ENCODE peak calls at places on chromosomes 6 and 20, in four cellular contexts. N is fibroblast of the aortic adventitia, F is cardiac fibroblast, B is heart right ventricle. X is an unnamed sample.

GRCh38 chr20:51310216-51310615 is 232.3 kb downstream of the NFATC2 start:
- DNase-seq in F (peak; percentile 73), B (no peak), N (peak; percentile 71), X (peak; percentile 70)

GRCh38 chr6:125867483-125867935 is 76.7 kb downstream of the NCOA7 start:
- DNase-seq in N (peak; percentile 86), B (no peak), F (peak; percentile 88), X (peak; percentile 86)

GRCh38 chr20:1185316-1185741 is 548 bp upstream of the TMEM74B start:
- DNase-seq in F (no peak), B (peak; percentile 26), N (no peak), X (no peak)

GRCh38 chr6:133774356-133774755 is 114.6 kb upstream of the TCF21 start:
- DNase-seq in B (no peak), F (peak; percentile 49), N (peak; percentile 58), X (peak; percentile 37)

GRCh38 chr6:50721978-50722377 is 8.7 kb downstream of the TFAP2D start:
- DNase-seq in N (no peak), F (no peak), B (no peak), X (no peak)

GRCh38 chr6:41970436-41970846 is 28.8 kb upstream of the CCND3 start:
- DNase-seq in N (peak; percentile 44), F (peak; percentile 62), B (no peak), X (peak; percentile 57)

GRCh38 chr6:24126586-24127192 is 674 bp downstream of the NRSN1 start:
- DNase-seq in B (no peak), F (peak; percentile 57), N (peak; percentile 15), X (peak; percentile 58)

GRCh38 chr6:41039060-41039998 is at the start of gene UNC5CL:
- DNase-seq in B (no peak), F (peak; percentile 15), N (peak; percentile 12), X (peak; percentile 29)

GRCh38 chr20:54234991-54235390 is 27.1 kb downstream of the PFDN4 start:
- DNase-seq in B (no peak), F (no peak), N (peak; percentile 49), X (no peak)

GRCh38 chr6:138036111-138036510 is 71.1 kb downstream of the PERP start:
- DNase-seq in N (no peak), F (no peak), B (no peak), X (no peak)

GRCh38 chr6:116352515-116353471 is 18.0 kb upstream of the DSE start:
- DNase-seq in B (no peak), N (peak; percentile 71), F (peak; percentile 53), X (peak; percentile 84)

GRCh38 chr20:39289316-39289715 is 327.2 kb downstream of the DHX35 start:
- DNase-seq in F (no peak), N (no peak), B (no peak), X (no peak)

GRCh38 chr6:150179030-150179429 is 36.2 kb downstream of the PPP1R14C start:
- DNase-seq in N (no peak), F (no peak), B (no peak), X (no peak)

GRCh38 chr6:157951828-157952227 is 29.8 kb upstream of the SYNJ2 start:
- DNase-seq in B (no peak), F (no peak), N (no peak), X (no peak)

GRCh38 chr6:45722876-45723275 is 292.8 kb downstream of the CLIC5 start:
- DNase-seq in F (no peak), B (no peak), N (no peak), X (no peak)

GRCh38 chr6:5158191-5158590 is 73.0 kb downstream of the PPP1R3G start:
- DNase-seq in N (no peak), B (no peak), F (no peak), X (no peak)

GRCh38 chr6:36546958-36547645 is at the start of gene STK38:
- DNase-seq in B (peak; percentile 96), N (peak; percentile 87), F (peak; percentile 92), X (peak; percentile 89)
- TF ChIP-seq CTCF in B (no peak), N (peak; percentile 10), F (no peak), X (peak; percentile 2)

GRCh38 chr20:36305602-36306556 is at the start of gene DLGAP4:
- DNase-seq in N (no peak), F (no peak), B (no peak), X (no peak)
- H3K4me3 ChIP-seq in N (no peak within 1 kb of the TSS), F (no peak within 1 kb of the TSS), B (peak within 1 kb of the TSS; percentile 32), X (no peak within 1 kb of the TSS)

GRCh38 chr6:166485651-166486535 is 100.6 kb downstream of the RAMACL start:
- DNase-seq in F (no peak), N (no peak), B (no peak), X (no peak)
- TF ChIP-seq CTCF in F (peak; percentile 6), N (no peak), B (no peak), X (no peak)

GRCh38 chr20:31547720-31548298 is 33.6 kb downstream of the HM13 start:
- DNase-seq in F (no peak), B (no peak), N (no peak), X (no peak)
- H3K4me3 ChIP-seq in F (peak overlapping the region; percentile 36), B (peak overlapping the region; percentile 66), N (peak overlapping the region; percentile 55), X (peak overlapping the region; percentile 63)

GRCh38 chr6:141675957-141676356 is 456.8 kb upstream of the GJE1 start:
- DNase-seq in F (peak; percentile 46), N (peak; percentile 36), B (no peak), X (no peak)

GRCh38 chr6:141682391-141682790 is 450.3 kb upstream of the GJE1 start:
- DNase-seq in N (no peak), B (no peak), F (no peak), X (no peak)

GRCh38 chr6:141677598-141678211 is 455.0 kb upstream of the GJE1 start:
- DNase-seq in F (peak; percentile 66), B (no peak), N (peak; percentile 62), X (peak; percentile 56)
- TF ChIP-seq CTCF in F (peak; percentile 75), B (peak; percentile 53), N (peak; percentile 76), X (peak; percentile 81)

DNA sequence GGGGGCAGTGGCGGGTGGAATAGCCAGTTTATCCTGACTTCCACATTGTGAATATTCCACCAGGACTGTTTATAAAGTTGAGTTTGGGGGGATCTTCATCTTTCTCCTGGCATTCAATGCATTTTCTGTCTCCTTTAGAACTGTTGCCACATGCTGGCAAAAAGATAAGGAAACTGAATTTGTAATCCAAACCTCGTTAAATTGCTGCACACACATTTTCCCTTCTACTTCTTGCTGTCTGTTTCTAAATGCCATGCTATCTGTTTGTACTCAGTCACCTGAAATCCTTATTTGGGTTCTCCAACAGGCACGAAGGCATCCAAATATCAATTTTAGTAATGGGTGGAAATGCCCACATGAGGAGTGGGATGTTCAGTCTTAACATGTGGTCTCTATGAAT is 180.2 kb upstream of the CCN2 start:
- DNase-seq in N (no peak), F (peak; percentile 53), B (no peak), X (peak; percentile 52)
- H3K4me3 ChIP-seq in N (no peak overlapping the region), F (no peak overlapping the region), B (no peak overlapping the region), X (no peak overlapping the region)

GRCh38 chr6:170279977-170280688 is 10.7 kb downstream of the DLL1 start:
- DNase-seq in F (peak; percentile 32), B (peak; percentile 70), N (peak; percentile 18), X (peak; percentile 40)
- TF ChIP-seq CTCF in F (no peak), B (no peak), N (no peak), X (no peak)

X was measured in fibroblast of villous mesenchyme.